ENCODE peak calls at places on chromosomes 6 and 20, in nine cellular contexts. V is heart left ventricle, C is upper lobe of left lung, S is IMR-90, U is K562, Q is GM12878, O is HCT116, M is body of pancreas, H is HepG2. J is an unnamed sample. For H3K4me1 and H3K27me3, the result is how much of the 10 kb centered on the place peaks cover.

GRCh38 chr6:53691667-53692133 is 26.1 kb upstream of the KLHL31 start:
- ATAC-seq in V (no peak), C (no peak), S (peak), U (no peak), Q (peak), O (no peak), M (no peak), H (no peak), J (no peak)

GRCh38 chr20:61391812-61392520 is 139.9 kb downstream of the CDH4 start:
- ATAC-seq in V (no peak), C (no peak), S (no peak), U (no peak), Q (no peak), O (no peak), M (no peak), H (no peak), J (no peak)

GRCh38 chr6:112225691-112226090 is 28.7 kb downstream of the LAMA4 start:
- ATAC-seq in V (no peak), C (no peak), S (no peak), U (no peak), Q (no peak), O (no peak), M (no peak), H (no peak), J (no peak)

GRCh38 chr20:38806855-38807655 is 1.6 kb downstream of the PPP1R16B start:
- ATAC-seq in V (no peak), C (no peak), S (no peak), U (no peak), Q (peak), O (no peak), M (no peak), H (peak), J (no peak)

GRCh38 chr20:10475225-10475624 is 40.1 kb downstream of the SLX4IP start:
- ATAC-seq in V (no peak), C (no peak), S (no peak), U (peak), Q (peak), O (no peak), M (peak), H (no peak), J (no peak)

GRCh38 chr6:142810952-142811514 is 133.9 kb downstream of the HIVEP2 start:
- ATAC-seq in V (no peak), C (no peak), S (peak), U (no peak), Q (peak), O (no peak), M (no peak), H (no peak), J (no peak)

GRCh38 chr6:30185846-30186484 is 22.6 kb downstream of the TRIM15 start:
- ATAC-seq in V (no peak), C (no peak), S (no peak), U (no peak), Q (no peak), O (no peak), M (no peak), H (peak), J (no peak)

GRCh38 chr6:136510782-136511181 is 39.4 kb downstream of the MAP7 start:
- ATAC-seq in V (no peak), C (no peak), S (no peak), U (no peak), Q (peak), O (no peak), M (no peak), H (no peak), J (no peak)

GRCh38 chr6:20241102-20241501 is 28.8 kb upstream of the MBOAT1 start:
- ATAC-seq in V (no peak), C (no peak), S (no peak), U (no peak), Q (no peak), O (no peak), M (no peak), H (no peak), J (no peak)

GRCh38 chr6:31210842-31211241 is 40.4 kb upstream of the POU5F1 start:
- ATAC-seq in V (no peak), C (no peak), S (no peak), U (no peak), Q (no peak), O (no peak), M (no peak), H (no peak), J (no peak)

GRCh38 chr6:3743541-3743940 is 8.0 kb downstream of the PXDC1 start:
- ATAC-seq in V (no peak), C (no peak), S (no peak), U (no peak), Q (no peak), O (no peak), M (no peak), H (peak), J (no peak)

GRCh38 chr6:132962936-132963579 is 148.7 kb downstream of the RPS12 start:
- ATAC-seq in V (peak), C (no peak), S (peak), U (peak), Q (peak), O (peak), M (peak), H (peak), J (peak)

GRCh38 chr6:64505312-64505711 is 869.7 kb downstream of the PHF3 start:
- ATAC-seq in V (no peak), C (no peak), S (no peak), U (peak), Q (peak), O (no peak), M (no peak), H (peak), J (no peak)

GRCh38 chr6:105432797-105433196 is 29.9 kb upstream of the PREP start:
- ATAC-seq in V (no peak), C (no peak), S (peak), U (no peak), Q (no peak), O (peak), M (no peak), H (no peak), J (no peak)

GRCh38 chr6:37202788-37203491 is 33.0 kb downstream of the PIM1 start:
- ATAC-seq in V (no peak), C (no peak), S (no peak), U (no peak), Q (no peak), O (no peak), M (no peak), H (no peak), J (no peak)

GRCh38 chr6:142322504-142323198 is 20.8 kb downstream of the ADGRG6 start:
- ATAC-seq in V (no peak), C (peak), S (no peak), U (no peak), Q (no peak), O (no peak), M (no peak), H (peak), J (no peak)

GRCh38 chr6:156978948-156979347 is 201.8 kb downstream of the ARID1B start:
- ATAC-seq in V (no peak), C (no peak), S (no peak), U (no peak), Q (peak), O (no peak), M (no peak), H (no peak), J (no peak)

GRCh38 chr6:139834232-139834631 is 459.8 kb upstream of the CITED2 start:
- ATAC-seq in V (peak), C (no peak), S (no peak), U (no peak), Q (no peak), O (no peak), M (no peak), H (no peak), J (no peak)

GRCh38 chr20:62741701-62742491 is 33.3 kb downstream of the NTSR1 start:
- ATAC-seq in V (no peak), C (no peak), S (no peak), U (no peak), Q (no peak), O (no peak), M (no peak), H (no peak), J (no peak)

GRCh38 chr20:49354673-49355072 is 76.8 kb upstream of the ZNFX1 start:
- ATAC-seq in V (no peak), C (no peak), S (no peak), U (no peak), Q (no peak), O (no peak), M (no peak), H (no peak), J (no peak)

GRCh38 chr20:49351775-49352174 is 73.9 kb upstream of the ZNFX1 start:
- ATAC-seq in V (no peak), C (no peak), S (no peak), U (no peak), Q (no peak), O (no peak), M (no peak), H (no peak), J (no peak)

GRCh38 chr20:49352821-49353220 is 75.0 kb upstream of the ZNFX1 start:
- ATAC-seq in V (no peak), C (no peak), S (no peak), U (no peak), Q (no peak), O (no peak), M (no peak), H (no peak), J (no peak)

GRCh38 chr20:49356676-49357075 is 78.8 kb upstream of the ZNFX1 start:
- ATAC-seq in V (no peak), C (no peak), S (no peak), U (no peak), Q (no peak), O (no peak), M (peak), H (no peak), J (no peak)

DNA sequence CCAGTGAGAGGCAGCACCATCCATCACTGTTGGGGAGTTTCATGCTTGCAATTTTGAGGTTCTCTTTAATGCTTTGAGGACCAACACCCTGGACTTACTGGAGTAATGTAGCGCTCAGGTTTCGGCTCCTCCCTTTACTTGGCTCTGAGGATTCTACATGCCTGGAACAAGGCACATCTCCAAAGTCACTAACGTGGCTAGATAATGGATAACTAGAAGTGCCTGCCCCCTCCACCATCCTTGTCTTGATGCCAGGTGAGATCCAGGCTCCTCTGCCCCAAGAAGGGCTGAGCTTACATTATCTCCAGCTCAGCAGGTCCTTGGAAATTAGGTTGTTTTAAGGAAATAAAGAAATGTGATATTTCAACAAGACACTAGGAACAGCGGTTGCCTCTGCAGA is 75.5 kb upstream of the ZNFX1 start:
- ATAC-seq in V (no peak), C (no peak), S (no peak), U (no peak), Q (no peak), O (no peak), M (peak), H (no peak), J (no peak)
- H3K4me1 ChIP-seq in V (under half), C (under half), S (under half), U (under half), Q (under half), O (under half), M (under half), H (under half), J (under half)

GRCh38 chr6:41530476-41530875 is 15.7 kb upstream of the FOXP4 start:
- ATAC-seq in V (no peak), C (no peak), S (no peak), U (no peak), Q (no peak), O (no peak), M (no peak), H (no peak), J (no peak)

GRCh38 chr6:41531016-41531415 is 15.2 kb upstream of the FOXP4 start:
- ATAC-seq in V (no peak), C (no peak), S (no peak), U (no peak), Q (no peak), O (peak), M (no peak), H (no peak), J (no peak)

GRCh38 chr6:41529970-41530369 is 16.2 kb upstream of the FOXP4 start:
- ATAC-seq in V (no peak), C (no peak), S (no peak), U (no peak), Q (no peak), O (no peak), M (no peak), H (no peak), J (no peak)

GRCh38 chr6:41529049-41529448 is 17.1 kb upstream of the FOXP4 start:
- ATAC-seq in V (no peak), C (no peak), S (no peak), U (no peak), Q (no peak), O (no peak), M (no peak), H (peak), J (no peak)

DNA sequence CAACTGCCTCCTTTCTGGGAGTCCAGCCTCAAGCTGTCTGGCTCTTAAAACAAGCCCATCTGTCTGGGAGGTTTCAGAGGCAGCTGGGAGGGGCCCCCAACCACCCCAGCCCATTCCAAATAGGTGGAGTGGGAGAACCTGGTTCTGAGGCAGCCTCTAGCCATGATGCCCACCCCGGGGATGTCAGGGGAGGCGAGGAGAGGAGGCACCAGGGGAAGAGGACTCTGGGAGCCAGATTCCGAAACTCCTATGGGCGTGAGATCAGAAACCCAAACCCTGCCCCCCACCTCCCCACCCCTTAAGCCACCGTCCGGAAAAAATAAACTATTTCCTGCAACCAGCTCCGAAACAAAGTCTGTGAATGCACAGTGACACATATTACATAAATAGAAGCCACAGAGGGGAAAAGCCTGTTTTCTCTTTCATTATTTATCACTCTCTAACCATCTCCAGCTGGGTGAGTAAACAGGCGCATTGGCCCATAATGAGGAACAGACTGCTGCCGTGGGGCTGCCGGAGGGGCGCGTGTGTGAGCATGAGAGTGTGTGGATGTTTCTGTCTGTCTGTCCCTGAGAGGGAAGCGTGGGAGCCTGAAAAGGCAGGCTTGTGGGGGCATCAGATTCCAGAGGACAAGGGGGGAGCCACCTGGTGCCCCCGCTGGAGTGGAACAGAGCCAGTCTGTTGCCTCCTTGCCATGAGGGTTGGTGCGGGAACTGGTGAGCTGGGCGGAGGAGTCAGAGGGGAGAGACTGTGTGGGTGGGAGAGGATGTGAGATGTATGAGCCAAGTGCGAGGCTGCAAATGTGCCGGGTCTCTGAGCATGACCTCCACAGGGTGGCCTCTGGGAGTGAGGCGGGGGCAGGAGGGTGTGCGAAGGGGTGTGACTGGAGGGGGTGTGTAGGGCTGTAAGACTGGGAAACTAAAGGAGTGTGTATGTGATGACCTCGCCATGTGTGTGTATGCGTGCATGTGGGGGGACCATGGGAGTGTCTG is 14.3 kb upstream of the FOXP4 start:
- ATAC-seq in V (no peak), C (no peak), S (peak), U (no peak), Q (peak), O (no peak), M (no peak), H (no peak), J (peak)
- H3K27me3 ChIP-seq in V (under half), C (under half), S (half or more), U (under half), Q (under half), O (under half), M (under half), H (under half), J (half or more)

DNA sequence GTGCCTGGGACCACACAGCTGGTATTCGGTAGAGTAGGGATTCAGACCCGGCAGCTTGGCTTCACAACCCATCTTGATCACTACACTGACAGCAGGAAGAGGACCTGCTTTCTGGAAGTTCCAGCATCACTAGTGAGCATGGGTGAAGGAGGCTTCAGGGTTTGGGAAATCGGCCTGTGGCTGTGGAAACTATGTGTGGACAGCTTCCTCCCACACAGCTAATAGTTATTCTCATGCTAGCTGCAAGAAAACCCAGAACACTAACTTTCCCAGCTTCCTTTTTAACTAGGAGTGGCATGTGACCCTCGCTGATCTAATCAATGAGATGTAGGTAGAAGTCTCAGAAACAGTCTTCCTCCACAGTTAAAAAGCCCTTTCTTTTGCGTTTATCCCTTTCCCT is 36.3 kb upstream of the SIRPA start:
- ATAC-seq in V (no peak), C (no peak), S (no peak), U (no peak), Q (no peak), O (no peak), M (no peak), H (no peak), J (no peak)
- TF ChIP-seq POLR2A in V (no peak), C (no peak), S (no peak), U (no peak), Q (no peak), O (no peak), M (no peak), H (no peak), J (no peak)

GRCh38 chr6:45437441-45437820 is 59.7 kb upstream of the SUPT3H start:
- ATAC-seq in V (no peak), C (no peak), S (no peak), U (no peak), Q (no peak), O (no peak), M (no peak), H (no peak), J (no peak)
- H3K4me1 ChIP-seq in V (under half), C (under half), S (under half), U (under half), Q (under half), O (under half), M (under half), H (under half), J (under half)

GRCh38 chr6:167304912-167305311 is 13.8 kb downstream of the UNC93A start:
- ATAC-seq in V (no peak), C (no peak), S (no peak), U (no peak), Q (no peak), O (no peak), M (no peak), H (no peak), J (no peak)

GRCh38 chr6:167303660-167304625 is 12.8 kb downstream of the UNC93A start:
- ATAC-seq in V (no peak), C (no peak), S (no peak), U (no peak), Q (no peak), O (no peak), M (no peak), H (no peak), J (no peak)

GRCh38 chr6:167306401-167306998 is 15.4 kb downstream of the UNC93A start:
- ATAC-seq in V (no peak), C (no peak), S (no peak), U (no peak), Q (no peak), O (peak), M (no peak), H (no peak), J (no peak)

GRCh38 chr6:167307342-167307955 is 16.3 kb downstream of the UNC93A start:
- ATAC-seq in V (no peak), C (no peak), S (no peak), U (no peak), Q (no peak), O (no peak), M (no peak), H (no peak), J (no peak)

DNA sequence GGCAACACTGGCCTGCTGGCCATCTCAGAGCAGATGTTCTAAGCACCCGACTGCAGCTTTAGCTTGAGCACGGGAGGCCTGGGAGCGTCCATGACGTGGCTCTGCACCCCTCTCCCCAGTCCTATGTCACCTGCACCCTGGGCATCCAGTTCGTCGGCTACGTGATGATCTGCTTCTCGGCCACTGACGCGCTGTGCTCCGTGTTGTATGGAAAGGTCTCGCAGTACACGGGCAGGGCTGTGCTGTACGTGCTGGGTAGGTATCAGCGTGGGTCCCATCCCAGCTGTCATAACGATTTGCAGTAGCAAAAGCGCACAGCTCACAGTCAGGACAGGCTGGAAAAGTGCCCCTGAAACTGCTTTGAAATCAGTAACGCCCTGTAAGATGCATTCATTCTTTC is 14.7 kb downstream of the UNC93A start:
- ATAC-seq in V (no peak), C (no peak), S (no peak), U (no peak), Q (no peak), O (no peak), M (no peak), H (no peak), J (no peak)
- H3K27me3 ChIP-seq in V (under half), C (under half), S (under half), U (under half), Q (under half), O (under half), M (under half), H (under half), J (under half)

GRCh38 chr20:40683894-40684268 is 5.2 kb downstream of the MAFB start:
- ATAC-seq in V (no peak), C (no peak), S (no peak), U (no peak), Q (no peak), O (no peak), M (no peak), H (no peak), J (no peak)

GRCh38 chr20:40680560-40680959 is 8.5 kb downstream of the MAFB start:
- ATAC-seq in V (no peak), C (no peak), S (no peak), U (no peak), Q (peak), O (no peak), M (no peak), H (no peak), J (no peak)

GRCh38 chr20:40681684-40682083 is 7.4 kb downstream of the MAFB start:
- ATAC-seq in V (no peak), C (no peak), S (no peak), U (no peak), Q (no peak), O (no peak), M (no peak), H (peak), J (no peak)

GRCh38 chr20:40683221-40683893 is 5.7 kb downstream of the MAFB start:
- ATAC-seq in V (peak), C (no peak), S (peak), U (no peak), Q (no peak), O (no peak), M (no peak), H (no peak), J (peak)

GRCh38 chr20:40682104-40683045 is 6.7 kb downstream of the MAFB start:
- ATAC-seq in V (peak), C (peak), S (peak), U (no peak), Q (no peak), O (no peak), M (no peak), H (peak), J (peak)
- TF ChIP-seq POLR2A in V (no peak), C (no peak), S (no peak), U (no peak), Q (no peak), O (no peak), M (no peak), H (no peak), J (peak)

GRCh38 chr6:127811939-127812338 is 88.9 kb downstream of the THEMIS start:
- ATAC-seq in V (no peak), C (no peak), S (no peak), U (no peak), Q (no peak), O (no peak), M (no peak), H (no peak), J (no peak)
- H3K4me1 ChIP-seq in V (under half), C (under half), S (under half), U (under half), Q (under half), O (under half), M (under half), H (under half), J (under half)

J was measured in gastroesophageal sphincter.